ENCODE peak calls at places on chromosomes 11 and 22, in five cellular contexts. Q is CD8-positive, alpha-beta T cell; H is kidney; D is psoas muscle; I is left lung. T is an unnamed sample. For H3K36me3, the result is how much of the 10 kb centered on the place peaks cover.

GRCh38 chr11:10500757-10501684 is 40.0 kb downstream of the RNF141 start:
- DNase-seq in Q (no peak), H (peak), D (no peak), I (peak), T (no peak)

GRCh38 chr11:121521145-121522042 is 68.6 kb upstream of the SORL1-AS1 start:
- DNase-seq in Q (no peak), H (no peak), D (no peak), I (no peak), T (no peak)

GRCh38 chr11:8777907-8778767 is 95.5 kb downstream of the RPL27A start:
- DNase-seq in Q (no peak), H (no peak), D (peak), I (no peak), T (peak)

GRCh38 chr11:133844217-133844616 is 1.1 kb downstream of the SPATA19 start:
- DNase-seq in Q (no peak), H (no peak), D (no peak), I (no peak), T (no peak)

GRCh38 chr11:34416746-34417145 is 22.0 kb upstream of the CAT start:
- DNase-seq in Q (no peak), H (no peak), D (no peak), I (no peak), T (no peak)

GRCh38 chr22:28441720-28442263 is 237.8 kb downstream of the TTC28 start:
- DNase-seq in Q (no peak), H (no peak), D (no peak), I (no peak), T (no peak)

GRCh38 chr11:6458352-6458751 is 15.4 kb downstream of the TRIM3 start:
- DNase-seq in Q (no peak), H (no peak), D (no peak), I (no peak), T (no peak)

GRCh38 chr22:31155425-31155824 is 4.6 kb upstream of the RNF185 start:
- DNase-seq in Q (no peak), H (no peak), D (no peak), I (no peak), T (no peak)

GRCh38 chr11:74466916-74467885 is at the start of gene KCNE3:
- DNase-seq in Q (no peak), H (peak), D (peak), I (peak), T (peak)

GRCh38 chr22:40679964-40680818 is 907 bp downstream of the MCHR1 start:
- DNase-seq in Q (no peak), H (no peak), D (no peak), I (no peak), T (no peak)

GRCh38 chr22:30902496-30903357 is 65.8 kb downstream of the MORC2 start:
- DNase-seq in Q (no peak), H (no peak), D (no peak), I (no peak), T (no peak)

GRCh38 chr22:22902247-22902962 is 14.8 kb downstream of the IGLL5 start:
- DNase-seq in Q (no peak), H (no peak), D (no peak), I (peak), T (no peak)

GRCh38 chr11:84686726-84687125 is 940.4 kb downstream of the DLG2 start:
- DNase-seq in Q (no peak), H (no peak), D (no peak), I (no peak), T (no peak)

GRCh38 chr22:29148826-29149225 is 56.9 kb upstream of the EMID1 start:
- DNase-seq in Q (no peak), H (peak), D (no peak), I (no peak), T (no peak)

GRCh38 chr11:73997120-73997772 is 11.6 kb downstream of the UCP3 start:
- DNase-seq in Q (no peak), H (peak), D (no peak), I (no peak), T (no peak)

GRCh38 chr11:118139578-118139977 is 13.0 kb downstream of the SCN4B start:
- DNase-seq in Q (no peak), H (no peak), D (no peak), I (no peak), T (no peak)

GRCh38 chr11:123521930-123522329 is 91.9 kb downstream of the GRAMD1B start:
- DNase-seq in Q (no peak), H (no peak), D (no peak), I (no peak), T (no peak)

GRCh38 chr11:123546515-123546914 is 107.9 kb downstream of the SCN3B start:
- DNase-seq in Q (no peak), H (no peak), D (no peak), I (no peak), T (no peak)

GRCh38 chr11:12449961-12450715 is 72.8 kb downstream of the PARVA start:
- DNase-seq in Q (no peak), H (no peak), D (no peak), I (no peak), T (no peak)

GRCh38 chr11:68841718-68842426 is at the start of gene CPT1A:
- DNase-seq in Q (peak), H (peak), D (peak), I (peak), T (peak)

GRCh38 chr11:16969010-16970004 is 44.9 kb downstream of the PLEKHA7 start:
- DNase-seq in Q (no peak), H (no peak), D (no peak), I (no peak), T (no peak)

GRCh38 chr11:12157241-12157661 is 46.9 kb downstream of the MICAL2 start:
- DNase-seq in Q (no peak), H (no peak), D (no peak), I (no peak), T (no peak)

GRCh38 chr11:19792510-19792909 is 79.9 kb downstream of the NAV2 start:
- DNase-seq in Q (no peak), H (no peak), D (no peak), I (no peak), T (no peak)

GRCh38 chr22:44597616-44598015 is 99.6 kb upstream of the RTL6 start:
- DNase-seq in Q (no peak), H (no peak), D (no peak), I (no peak), T (no peak)

GRCh38 chr22:49967333-49968241 is 7.0 kb downstream of the PIM3 start:
- DNase-seq in Q (no peak), H (peak), D (peak), I (peak), T (peak)

GRCh38 chr22:37749831-37750595 is 53.2 kb downstream of the TRIOBP start:
- DNase-seq in Q (no peak), H (no peak), D (no peak), I (no peak), T (no peak)

GRCh38 chr22:37753746-37754145 is 54.0 kb upstream of the GCAT start:
- DNase-seq in Q (no peak), H (no peak), D (no peak), I (no peak), T (no peak)

GRCh38 chr22:37752189-37753061 is 55.3 kb upstream of the GCAT start:
- DNase-seq in Q (no peak), H (peak), D (peak), I (peak), T (peak)

GRCh38 chr22:37750596-37751162 is 53.8 kb downstream of the TRIOBP start:
- DNase-seq in Q (no peak), H (peak), D (no peak), I (no peak), T (peak)

DNA sequence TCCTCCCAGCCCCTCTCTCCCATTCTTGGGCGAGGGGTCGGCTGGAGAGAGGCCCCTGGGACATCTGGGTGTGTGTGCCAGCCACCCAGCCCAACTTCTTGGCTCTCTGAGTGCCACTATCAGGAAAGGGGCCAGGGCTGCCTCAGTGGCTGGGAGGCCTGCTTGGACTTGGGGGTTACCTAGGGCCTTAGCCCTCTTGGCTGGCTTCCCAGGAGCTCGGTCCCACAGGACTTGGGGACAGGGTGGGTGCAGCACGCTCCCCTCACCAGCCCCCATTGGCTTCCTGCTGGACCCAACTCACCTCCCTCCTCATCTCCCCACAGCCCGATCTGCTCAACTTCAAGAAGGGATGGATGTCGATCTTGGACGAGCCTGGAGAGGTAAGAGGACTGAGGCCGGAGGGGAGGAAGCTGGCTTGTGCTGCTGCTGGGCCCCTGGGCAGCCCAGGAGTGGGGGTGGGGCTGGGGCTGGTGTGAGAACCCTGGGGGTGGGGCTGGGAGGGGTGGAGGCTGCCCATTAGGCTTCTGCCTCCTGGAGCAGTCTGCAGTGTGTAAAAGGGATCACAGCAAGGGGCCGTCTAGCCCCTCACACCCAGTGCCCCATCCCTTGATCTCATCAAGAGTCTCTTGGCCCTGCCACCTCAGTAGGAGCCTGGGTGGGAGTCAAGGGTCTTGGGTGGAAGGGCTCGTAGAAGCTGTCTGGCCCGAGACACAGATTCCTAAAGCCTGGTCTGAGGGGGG is 54.8 kb downstream of the TRIOBP start:
- DNase-seq in Q (no peak), H (no peak), D (no peak), I (no peak), T (peak)
- H3K36me3 ChIP-seq in Q (under half), H (under half), D (under half), I (under half), T (under half)

GRCh38 chr22:38656256-38657148 is at the start of the genes CBY1 and FAM227A:
- DNase-seq in Q (peak), H (peak), D (peak), I (peak), T (peak)

GRCh38 chr22:38653741-38654140 is 2.5 kb downstream of the FAM227A start:
- DNase-seq in Q (no peak), H (no peak), D (no peak), I (no peak), T (no peak)

GRCh38 chr22:38655532-38656255 is 498 bp downstream of the FAM227A start:
- DNase-seq in Q (no peak), H (no peak), D (no peak), I (no peak), T (no peak)

GRCh38 chr22:38652858-38653257 is 3.3 kb downstream of the FAM227A start:
- DNase-seq in Q (no peak), H (no peak), D (no peak), I (no peak), T (no peak)

DNA sequence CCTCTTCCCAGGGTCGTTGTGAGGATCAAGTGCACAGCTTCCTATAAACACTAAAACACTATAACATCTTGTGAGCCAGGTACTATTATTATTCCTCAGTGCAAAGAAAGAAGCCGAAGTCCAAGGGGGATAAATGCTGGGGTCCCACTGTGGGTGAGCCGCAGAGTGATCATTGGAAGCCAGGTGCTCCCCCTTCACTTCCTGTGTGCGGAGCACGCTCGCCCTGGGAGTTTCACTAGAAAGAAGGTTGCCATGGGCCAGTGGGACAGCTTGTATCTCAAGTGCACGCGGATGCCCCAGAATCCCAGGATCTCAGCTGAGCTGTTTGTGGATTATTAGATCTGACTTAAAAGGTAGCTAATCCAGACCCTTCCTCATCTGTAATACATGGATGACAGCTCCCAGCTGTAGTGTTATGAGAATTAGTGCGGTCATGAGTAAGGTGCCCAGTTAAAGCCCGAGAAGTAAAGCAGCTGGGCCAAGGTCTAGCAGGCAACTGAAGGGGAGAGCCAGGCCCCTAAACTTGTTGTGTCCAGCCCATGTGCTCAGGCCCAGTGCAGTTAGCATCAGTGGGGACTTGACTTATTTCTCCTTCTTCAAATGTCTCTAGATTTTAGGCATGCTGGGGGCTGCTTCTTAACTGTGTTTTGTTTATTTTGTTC is 941 bp downstream of the CBY1 start:
- DNase-seq in Q (no peak), H (no peak), D (no peak), I (no peak), T (peak)
- H3K4me3 ChIP-seq in Q (peak), H (peak), D (peak), I (peak), T (peak)

DNA sequence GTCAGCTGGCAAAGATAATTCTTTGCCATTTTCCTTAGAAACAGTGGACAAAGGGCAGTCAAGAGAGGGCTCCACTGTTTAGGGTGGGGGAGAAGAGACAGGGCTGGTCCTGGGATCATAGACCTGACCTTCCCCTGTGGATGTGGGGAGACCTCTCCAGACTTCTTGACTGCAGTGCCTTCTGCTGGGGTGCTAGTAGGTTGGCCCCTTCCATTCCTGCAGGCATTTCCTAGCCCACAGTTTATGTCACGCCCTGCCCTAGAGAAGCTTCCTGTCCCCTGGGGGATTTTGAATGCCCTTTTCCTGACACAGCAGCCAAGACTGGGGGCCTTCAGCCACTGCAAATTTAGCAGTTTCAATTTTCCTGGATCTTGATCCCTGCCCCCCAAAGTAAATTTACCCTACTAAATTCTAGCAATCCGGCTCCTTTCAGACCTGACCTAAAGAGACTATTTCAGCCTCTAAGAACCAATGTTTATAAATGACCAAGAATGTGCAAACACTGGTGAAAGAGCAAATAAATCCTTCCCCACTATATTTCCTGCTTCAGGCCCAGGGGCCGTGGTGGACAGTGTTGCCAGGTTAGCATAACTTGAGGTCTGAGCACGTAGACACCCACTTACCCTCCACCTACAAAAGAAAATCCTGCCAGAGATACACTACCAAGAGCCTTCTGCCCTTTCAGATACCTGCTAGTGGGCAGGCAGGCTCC is 58.4 kb downstream of the PPFIBP2 start:
- DNase-seq in Q (no peak), H (no peak), D (no peak), I (no peak), T (no peak)
- TF ChIP-seq CTCF in Q (no peak), H (no peak), D (no peak), I (no peak), T (no peak)

GRCh38 chr22:46111645-46112306 is 38.5 kb upstream of the PPARA start:
- DNase-seq in Q (no peak), H (no peak), D (no peak), I (no peak), T (no peak)
- H3K36me3 ChIP-seq in Q (under half), H (under half), D (under half), I (half or more), T (under half)

GRCh38 chr11:1271002-1271401 is 38.4 kb downstream of the TOLLIP start:
- DNase-seq in Q (no peak), H (peak), D (no peak), I (peak), T (peak)
- H3K4me3 ChIP-seq in Q (no peak), H (no peak), D (no peak), I (no peak), T (no peak)

T was measured in pancreas.